ENCODE peak calls at places on chromosome 11, in nine cellular contexts. One of them, this sample, is unnamed.
A peak's percentile ranks its signal among the peaks of the same experiment; 100 is the strongest.

GRCh38 chr11:85787809-85788805 is 22.8 kb downstream of the SYTL2 start:
- DNase-seq in NCI-H774: no peak
- DNase-seq in T-helper 1 cell: no peak
- DNase-seq in GM03348: no peak
- DNase-seq in lower lobe of right lung: no peak
- DNase-seq in NCI-H1694: no peak
- DNase-seq in progenitor cell of endocrine pancreas: no peak
- DNase-seq in A549: peak; percentile 66
- DNase-seq in activated T-cell treated with anti-CD3 and anti-CD28 coated beads, Interleukin-2, amount 50 U/mL, for 4 hours: no peak
- DNase-seq in this sample: no peak

GRCh38 chr11:60798631-60799030 is 13.5 kb downstream of the MS4A10 start:
- DNase-seq in progenitor cell of endocrine pancreas: no peak
- DNase-seq in T-helper 1 cell: no peak
- DNase-seq in lower lobe of right lung: no peak
- DNase-seq in activated T-cell treated with anti-CD3 and anti-CD28 coated beads, Interleukin-2, amount 50 U/mL, for 4 hours: no peak
- DNase-seq in NCI-H774: no peak
- DNase-seq in A549: no peak
- DNase-seq in NCI-H1694: no peak
- DNase-seq in GM03348: no peak
- DNase-seq in this sample: no peak

GRCh38 chr11:126152586-126152985 is 58.9 kb downstream of the RPUSD4 start:
- DNase-seq in activated T-cell treated with anti-CD3 and anti-CD28 coated beads, Interleukin-2, amount 50 U/mL, for 4 hours: no peak
- DNase-seq in NCI-H774: no peak
- DNase-seq in T-helper 1 cell: no peak
- DNase-seq in GM03348: no peak
- DNase-seq in NCI-H1694: no peak
- DNase-seq in lower lobe of right lung: no peak
- DNase-seq in A549: no peak
- DNase-seq in progenitor cell of endocrine pancreas: no peak
- DNase-seq in this sample: no peak

GRCh38 chr11:67022961-67023956 is at the start of gene SYT12:
- DNase-seq in NCI-H774: no peak
- DNase-seq in NCI-H1694: no peak
- DNase-seq in lower lobe of right lung: no peak
- DNase-seq in A549: peak; percentile 35
- DNase-seq in progenitor cell of endocrine pancreas: no peak
- DNase-seq in activated T-cell treated with anti-CD3 and anti-CD28 coated beads, Interleukin-2, amount 50 U/mL, for 4 hours: no peak
- DNase-seq in T-helper 1 cell: no peak
- DNase-seq in GM03348: peak; percentile 55
- DNase-seq in this sample: no peak

GRCh38 chr11:129853508-129854228 is 38.0 kb downstream of the TMEM45B start:
- DNase-seq in NCI-H774: peak; percentile 91
- DNase-seq in T-helper 1 cell: peak; percentile 64
- DNase-seq in A549: no peak
- DNase-seq in NCI-H1694: no peak
- DNase-seq in GM03348: no peak
- DNase-seq in lower lobe of right lung: peak; percentile 81
- DNase-seq in activated T-cell treated with anti-CD3 and anti-CD28 coated beads, Interleukin-2, amount 50 U/mL, for 4 hours: peak; percentile 25
- DNase-seq in progenitor cell of endocrine pancreas: no peak
- DNase-seq in this sample: no peak

GRCh38 chr11:27174026-27174425 is 133.4 kb downstream of the BBOX1 start:
- DNase-seq in GM03348: no peak
- DNase-seq in A549: no peak
- DNase-seq in lower lobe of right lung: no peak
- DNase-seq in progenitor cell of endocrine pancreas: no peak
- DNase-seq in T-helper 1 cell: no peak
- DNase-seq in activated T-cell treated with anti-CD3 and anti-CD28 coated beads, Interleukin-2, amount 50 U/mL, for 4 hours: no peak
- DNase-seq in NCI-H1694: no peak
- DNase-seq in NCI-H774: peak; percentile 50
- DNase-seq in this sample: no peak

GRCh38 chr11:119318240-119319135 is 1.6 kb upstream of the MCAM start:
- DNase-seq in activated T-cell treated with anti-CD3 and anti-CD28 coated beads, Interleukin-2, amount 50 U/mL, for 4 hours: no peak
- DNase-seq in T-helper 1 cell: no peak
- DNase-seq in lower lobe of right lung: no peak
- DNase-seq in NCI-H1694: no peak
- DNase-seq in progenitor cell of endocrine pancreas: no peak
- DNase-seq in GM03348: no peak
- DNase-seq in A549: no peak
- DNase-seq in NCI-H774: no peak
- DNase-seq in this sample: no peak

GRCh38 chr11:45391168-45391850 is 105.2 kb upstream of the SYT13 start:
- DNase-seq in NCI-H1694: no peak
- DNase-seq in progenitor cell of endocrine pancreas: no peak
- DNase-seq in T-helper 1 cell: no peak
- DNase-seq in GM03348: no peak
- DNase-seq in activated T-cell treated with anti-CD3 and anti-CD28 coated beads, Interleukin-2, amount 50 U/mL, for 4 hours: no peak
- DNase-seq in lower lobe of right lung: no peak
- DNase-seq in A549: no peak
- DNase-seq in NCI-H774: no peak
- DNase-seq in this sample: no peak

GRCh38 chr11:105073486-105074200 is 28.5 kb upstream of the CARD16 start:
- DNase-seq in lower lobe of right lung: no peak
- DNase-seq in NCI-H774: no peak
- DNase-seq in T-helper 1 cell: no peak
- DNase-seq in A549: no peak
- DNase-seq in activated T-cell treated with anti-CD3 and anti-CD28 coated beads, Interleukin-2, amount 50 U/mL, for 4 hours: no peak
- DNase-seq in NCI-H1694: no peak
- DNase-seq in progenitor cell of endocrine pancreas: no peak
- DNase-seq in GM03348: no peak
- DNase-seq in this sample: no peak

GRCh38 chr11:130651266-130651855 is 202.9 kb downstream of the ADAMTS15 start:
- DNase-seq in progenitor cell of endocrine pancreas: no peak
- DNase-seq in NCI-H1694: peak; percentile 43
- DNase-seq in NCI-H774: no peak
- DNase-seq in GM03348: no peak
- DNase-seq in T-helper 1 cell: no peak
- DNase-seq in activated T-cell treated with anti-CD3 and anti-CD28 coated beads, Interleukin-2, amount 50 U/mL, for 4 hours: no peak
- DNase-seq in lower lobe of right lung: no peak
- DNase-seq in A549: no peak
- DNase-seq in this sample: no peak

GRCh38 chr11:102761646-102762238 is 18.7 kb downstream of the MMP10 start:
- DNase-seq in A549: no peak
- DNase-seq in progenitor cell of endocrine pancreas: no peak
- DNase-seq in T-helper 1 cell: no peak
- DNase-seq in GM03348: peak; percentile 55
- DNase-seq in activated T-cell treated with anti-CD3 and anti-CD28 coated beads, Interleukin-2, amount 50 U/mL, for 4 hours: no peak
- DNase-seq in NCI-H774: no peak
- DNase-seq in lower lobe of right lung: no peak
- DNase-seq in NCI-H1694: no peak
- DNase-seq in this sample: no peak

GRCh38 chr11:27358306-27358705 is 4.7 kb downstream of the CCDC34 start:
- DNase-seq in NCI-H774: no peak
- DNase-seq in activated T-cell treated with anti-CD3 and anti-CD28 coated beads, Interleukin-2, amount 50 U/mL, for 4 hours: no peak
- DNase-seq in progenitor cell of endocrine pancreas: no peak
- DNase-seq in GM03348: peak; percentile 19
- DNase-seq in A549: no peak
- DNase-seq in NCI-H1694: no peak
- DNase-seq in T-helper 1 cell: no peak
- DNase-seq in lower lobe of right lung: no peak
- DNase-seq in this sample: no peak

GRCh38 chr11:116352881-116353280 is 419.9 kb downstream of the BUD13 start:
- DNase-seq in NCI-H774: no peak
- DNase-seq in progenitor cell of endocrine pancreas: no peak
- DNase-seq in activated T-cell treated with anti-CD3 and anti-CD28 coated beads, Interleukin-2, amount 50 U/mL, for 4 hours: no peak
- DNase-seq in A549: no peak
- DNase-seq in T-helper 1 cell: no peak
- DNase-seq in NCI-H1694: no peak
- DNase-seq in GM03348: no peak
- DNase-seq in lower lobe of right lung: no peak
- DNase-seq in this sample: no peak

GRCh38 chr11:2325719-2326118 is 23.9 kb downstream of the TSPAN32 start:
- DNase-seq in GM03348: peak; percentile 63
- DNase-seq in lower lobe of right lung: no peak
- DNase-seq in NCI-H1694: no peak
- DNase-seq in progenitor cell of endocrine pancreas: no peak
- DNase-seq in NCI-H774: no peak
- DNase-seq in activated T-cell treated with anti-CD3 and anti-CD28 coated beads, Interleukin-2, amount 50 U/mL, for 4 hours: no peak
- DNase-seq in A549: no peak
- DNase-seq in T-helper 1 cell: no peak
- DNase-seq in this sample: no peak

GRCh38 chr11:64304032-64304315 is 1.4 kb upstream of the ESRRA start:
- DNase-seq in A549: no peak
- DNase-seq in T-helper 1 cell: no peak
- DNase-seq in progenitor cell of endocrine pancreas: no peak
- DNase-seq in NCI-H774: no peak
- DNase-seq in GM03348: no peak
- DNase-seq in lower lobe of right lung: no peak
- DNase-seq in activated T-cell treated with anti-CD3 and anti-CD28 coated beads, Interleukin-2, amount 50 U/mL, for 4 hours: no peak
- DNase-seq in NCI-H1694: no peak
- DNase-seq in this sample: no peak

GRCh38 chr11:34050536-34050935 is 995 bp upstream of the CAPRIN1 start:
- DNase-seq in NCI-H774: no peak
- DNase-seq in progenitor cell of endocrine pancreas: no peak
- DNase-seq in A549: no peak
- DNase-seq in activated T-cell treated with anti-CD3 and anti-CD28 coated beads, Interleukin-2, amount 50 U/mL, for 4 hours: no peak
- DNase-seq in GM03348: peak; percentile 77
- DNase-seq in lower lobe of right lung: no peak
- DNase-seq in NCI-H1694: no peak
- DNase-seq in T-helper 1 cell: no peak
- DNase-seq in this sample: no peak

GRCh38 chr11:65100674-65101350 is 4.8 kb downstream of the VPS51 start:
- DNase-seq in lower lobe of right lung: no peak
- DNase-seq in activated T-cell treated with anti-CD3 and anti-CD28 coated beads, Interleukin-2, amount 50 U/mL, for 4 hours: no peak
- DNase-seq in NCI-H774: no peak
- DNase-seq in T-helper 1 cell: no peak
- DNase-seq in A549: no peak
- DNase-seq in NCI-H1694: no peak
- DNase-seq in progenitor cell of endocrine pancreas: no peak
- DNase-seq in GM03348: no peak
- DNase-seq in this sample: no peak

GRCh38 chr11:18011633-18012313 is 1.1 kb downstream of the SERGEF start:
- DNase-seq in activated T-cell treated with anti-CD3 and anti-CD28 coated beads, Interleukin-2, amount 50 U/mL, for 4 hours: no peak
- DNase-seq in GM03348: no peak
- DNase-seq in NCI-H774: no peak
- DNase-seq in NCI-H1694: no peak
- DNase-seq in A549: no peak
- DNase-seq in progenitor cell of endocrine pancreas: no peak
- DNase-seq in lower lobe of right lung: no peak
- DNase-seq in T-helper 1 cell: no peak
- DNase-seq in this sample: peak; percentile 12

GRCh38 chr11:130431337-130431773 is 2.9 kb upstream of the ADAMTS8 start:
- DNase-seq in GM03348: peak; percentile 70
- DNase-seq in T-helper 1 cell: peak; percentile 58
- DNase-seq in progenitor cell of endocrine pancreas: peak; percentile 82
- DNase-seq in NCI-H774: peak; percentile 37
- DNase-seq in lower lobe of right lung: peak; percentile 74
- DNase-seq in A549: peak; percentile 55
- DNase-seq in NCI-H1694: peak; percentile 22
- DNase-seq in activated T-cell treated with anti-CD3 and anti-CD28 coated beads, Interleukin-2, amount 50 U/mL, for 4 hours: peak; percentile 56
- DNase-seq in this sample: peak; percentile 37

GRCh38 chr11:3165152-3165705 is at the start of gene OSBPL5:
- DNase-seq in NCI-H774: no peak
- DNase-seq in T-helper 1 cell: no peak
- DNase-seq in progenitor cell of endocrine pancreas: peak; percentile 55
- DNase-seq in lower lobe of right lung: peak; percentile 83
- DNase-seq in NCI-H1694: no peak
- DNase-seq in GM03348: peak; percentile 95
- DNase-seq in A549: peak; percentile 47
- DNase-seq in activated T-cell treated with anti-CD3 and anti-CD28 coated beads, Interleukin-2, amount 50 U/mL, for 4 hours: peak; percentile 38
- DNase-seq in this sample: no peak

GRCh38 chr11:72805214-72805613 is 9.0 kb upstream of the ATG16L2 start:
- DNase-seq in NCI-H774: no peak
- DNase-seq in NCI-H1694: no peak
- DNase-seq in GM03348: no peak
- DNase-seq in A549: no peak
- DNase-seq in progenitor cell of endocrine pancreas: no peak
- DNase-seq in T-helper 1 cell: no peak
- DNase-seq in lower lobe of right lung: no peak
- DNase-seq in activated T-cell treated with anti-CD3 and anti-CD28 coated beads, Interleukin-2, amount 50 U/mL, for 4 hours: no peak
- DNase-seq in this sample: no peak

GRCh38 chr11:116217006-116217405 is 555.8 kb downstream of the BUD13 start:
- DNase-seq in progenitor cell of endocrine pancreas: no peak
- DNase-seq in T-helper 1 cell: no peak
- DNase-seq in A549: peak; percentile 12
- DNase-seq in NCI-H774: no peak
- DNase-seq in GM03348: no peak
- DNase-seq in NCI-H1694: no peak
- DNase-seq in lower lobe of right lung: peak; percentile 61
- DNase-seq in activated T-cell treated with anti-CD3 and anti-CD28 coated beads, Interleukin-2, amount 50 U/mL, for 4 hours: no peak
- DNase-seq in this sample: no peak

GRCh38 chr11:93407777-93408401 is 77.3 kb downstream of the DEUP1 start:
- DNase-seq in A549: no peak
- DNase-seq in activated T-cell treated with anti-CD3 and anti-CD28 coated beads, Interleukin-2, amount 50 U/mL, for 4 hours: no peak
- DNase-seq in lower lobe of right lung: no peak
- DNase-seq in NCI-H774: no peak
- DNase-seq in progenitor cell of endocrine pancreas: no peak
- DNase-seq in T-helper 1 cell: no peak
- DNase-seq in NCI-H1694: no peak
- DNase-seq in GM03348: no peak
- DNase-seq in this sample: no peak